ENCODE peak calls at places on chromosome X, in four cellular contexts. One of them, this sample, is unnamed.

GRCh38 chrX:97740044-97740443 is 856.3 kb downstream of the RPA4 start:
- DNase-seq in IMR-90: no peak
- DNase-seq in left colon: no peak
- DNase-seq in NAMALWA: no peak
- DNase-seq in this sample: no peak

GRCh38 chrX:113759422-113759821 is 824.5 kb upstream of the HTR2C start:
- DNase-seq in IMR-90: no peak
- DNase-seq in left colon: no peak
- DNase-seq in NAMALWA: no peak
- DNase-seq in this sample: no peak

GRCh38 chrX:96924581-96924980 is 40.9 kb downstream of the RPA4 start:
- DNase-seq in IMR-90: no peak
- DNase-seq in left colon: no peak
- DNase-seq in NAMALWA: no peak
- DNase-seq in this sample: no peak

GRCh38 chrX:9829308-9830267 is 43.4 kb downstream of the SHROOM2 start:
- DNase-seq in IMR-90: peak; percentile 82
- DNase-seq in left colon: no peak
- DNase-seq in NAMALWA: no peak
- DNase-seq in this sample: no peak

GRCh38 chrX:11665144-11666040 is at the start of gene ARHGAP6:
- DNase-seq in IMR-90: peak; percentile 20
- DNase-seq in left colon: peak; percentile 44
- DNase-seq in NAMALWA: no peak
- DNase-seq in this sample: no peak

GRCh38 chrX:43556207-43556606 is 99.9 kb upstream of the MAOA start:
- DNase-seq in IMR-90: no peak
- DNase-seq in left colon: no peak
- DNase-seq in NAMALWA: no peak
- DNase-seq in this sample: no peak

GRCh38 chrX:153590961-153591956 is 7.7 kb downstream of the CCNQ start:
- DNase-seq in IMR-90: no peak
- DNase-seq in left colon: peak; percentile 60
- DNase-seq in NAMALWA: peak; percentile 85
- DNase-seq in this sample: no peak

GRCh38 chrX:129793604-129794191 is 13.9 kb downstream of the SASH3 start:
- DNase-seq in IMR-90: no peak
- DNase-seq in left colon: no peak
- DNase-seq in NAMALWA: no peak
- DNase-seq in this sample: no peak

GRCh38 chrX:154409222-154409871 is at the start of gene DNASE1L1:
- DNase-seq in IMR-90: peak; percentile 87
- DNase-seq in left colon: peak; percentile 93
- DNase-seq in NAMALWA: no peak
- DNase-seq in this sample: peak; percentile 61

GRCh38 chrX:858542-859078 is 228.0 kb downstream of the SHOX start:
- DNase-seq in IMR-90: no peak
- DNase-seq in left colon: no peak
- DNase-seq in NAMALWA: no peak
- DNase-seq in this sample: no peak